ENCODE peak calls at places on chromosomes 1 and 21, in ten cellular contexts. One of them, this sample, is unnamed.

GRCh38 chr1:207866471-207867135 is 44.3 kb downstream of the CD34 start:
- DNase-seq in DMS 273 treated with DMSO at 0.1 percent for 48 hours: no peak
- DNase-seq in mucosa of gallbladder: peak; percentile 80
- DNase-seq in GM13976: no peak
- DNase-seq in K562: no peak
- DNase-seq in ACHN: no peak
- DNase-seq in astrocyte of the hippocampus: no peak
- DNase-seq in NCI-H1105 treated with DMSO at 0.1 percent for 48 hours: no peak
- DNase-seq in activated CD8-positive, alpha-beta memory T cell treated with anti-CD3 and anti-CD28 coated beads for 48 hours: no peak
- DNase-seq in NCI-H748 treated with DMSO at 0.1 percent for 48 hours: no peak
- DNase-seq in this sample: no peak

GRCh38 chr1:17128361-17128760 is 9.1 kb upstream of the PADI2 start:
- DNase-seq in DMS 273 treated with DMSO at 0.1 percent for 48 hours: no peak
- DNase-seq in mucosa of gallbladder: peak; percentile 40
- DNase-seq in GM13976: no peak
- DNase-seq in K562: no peak
- DNase-seq in ACHN: peak; percentile 95
- DNase-seq in astrocyte of the hippocampus: peak; percentile 96
- DNase-seq in NCI-H1105 treated with DMSO at 0.1 percent for 48 hours: no peak
- DNase-seq in activated CD8-positive, alpha-beta memory T cell treated with anti-CD3 and anti-CD28 coated beads for 48 hours: no peak
- DNase-seq in NCI-H748 treated with DMSO at 0.1 percent for 48 hours: no peak
- DNase-seq in this sample: no peak

GRCh38 chr1:232437510-232437909 is 192.4 kb downstream of the SIPA1L2 start:
- DNase-seq in DMS 273 treated with DMSO at 0.1 percent for 48 hours: no peak
- DNase-seq in mucosa of gallbladder: no peak
- DNase-seq in GM13976: no peak
- DNase-seq in K562: no peak
- DNase-seq in ACHN: no peak
- DNase-seq in astrocyte of the hippocampus: no peak
- DNase-seq in NCI-H1105 treated with DMSO at 0.1 percent for 48 hours: no peak
- DNase-seq in activated CD8-positive, alpha-beta memory T cell treated with anti-CD3 and anti-CD28 coated beads for 48 hours: no peak
- DNase-seq in NCI-H748 treated with DMSO at 0.1 percent for 48 hours: no peak
- DNase-seq in this sample: no peak

GRCh38 chr1:186404454-186405051 is 28.9 kb downstream of the ODR4 start:
- DNase-seq in DMS 273 treated with DMSO at 0.1 percent for 48 hours: no peak
- DNase-seq in mucosa of gallbladder: no peak
- DNase-seq in GM13976: peak; percentile 50
- DNase-seq in K562: peak; percentile 52
- DNase-seq in ACHN: peak; percentile 57
- DNase-seq in astrocyte of the hippocampus: peak; percentile 44
- DNase-seq in NCI-H1105 treated with DMSO at 0.1 percent for 48 hours: no peak
- DNase-seq in activated CD8-positive, alpha-beta memory T cell treated with anti-CD3 and anti-CD28 coated beads for 48 hours: no peak
- DNase-seq in NCI-H748 treated with DMSO at 0.1 percent for 48 hours: peak; percentile 48
- DNase-seq in this sample: no peak

GRCh38 chr1:53430256-53430655 is 28.9 kb upstream of the DMRTB1 start:
- DNase-seq in DMS 273 treated with DMSO at 0.1 percent for 48 hours: no peak
- DNase-seq in mucosa of gallbladder: no peak
- DNase-seq in GM13976: no peak
- DNase-seq in K562: no peak
- DNase-seq in ACHN: no peak
- DNase-seq in astrocyte of the hippocampus: no peak
- DNase-seq in NCI-H1105 treated with DMSO at 0.1 percent for 48 hours: no peak
- DNase-seq in activated CD8-positive, alpha-beta memory T cell treated with anti-CD3 and anti-CD28 coated beads for 48 hours: no peak
- DNase-seq in NCI-H748 treated with DMSO at 0.1 percent for 48 hours: no peak
- DNase-seq in this sample: no peak

GRCh38 chr1:203271018-203271743 is 34.1 kb upstream of the BTG2 start:
- DNase-seq in DMS 273 treated with DMSO at 0.1 percent for 48 hours: peak; percentile 24
- DNase-seq in mucosa of gallbladder: peak; percentile 82
- DNase-seq in GM13976: peak; percentile 64
- DNase-seq in K562: peak; percentile 68
- DNase-seq in ACHN: no peak
- DNase-seq in astrocyte of the hippocampus: peak; percentile 77
- DNase-seq in NCI-H1105 treated with DMSO at 0.1 percent for 48 hours: no peak
- DNase-seq in activated CD8-positive, alpha-beta memory T cell treated with anti-CD3 and anti-CD28 coated beads for 48 hours: no peak
- DNase-seq in NCI-H748 treated with DMSO at 0.1 percent for 48 hours: no peak
- DNase-seq in this sample: peak; percentile 56

GRCh38 chr1:204384636-204385354 is 25.1 kb upstream of the PLEKHA6 start:
- DNase-seq in DMS 273 treated with DMSO at 0.1 percent for 48 hours: no peak
- DNase-seq in mucosa of gallbladder: peak; percentile 39
- DNase-seq in GM13976: no peak
- DNase-seq in K562: no peak
- DNase-seq in ACHN: peak; percentile 77
- DNase-seq in astrocyte of the hippocampus: peak; percentile 81
- DNase-seq in NCI-H1105 treated with DMSO at 0.1 percent for 48 hours: peak; percentile 23
- DNase-seq in activated CD8-positive, alpha-beta memory T cell treated with anti-CD3 and anti-CD28 coated beads for 48 hours: no peak
- DNase-seq in NCI-H748 treated with DMSO at 0.1 percent for 48 hours: no peak
- DNase-seq in this sample: no peak

GRCh38 chr1:232726048-232726779 is 79.0 kb upstream of the MAP10 start:
- DNase-seq in DMS 273 treated with DMSO at 0.1 percent for 48 hours: no peak
- DNase-seq in mucosa of gallbladder: no peak
- DNase-seq in GM13976: no peak
- DNase-seq in K562: no peak
- DNase-seq in ACHN: no peak
- DNase-seq in astrocyte of the hippocampus: peak; percentile 70
- DNase-seq in NCI-H1105 treated with DMSO at 0.1 percent for 48 hours: no peak
- DNase-seq in activated CD8-positive, alpha-beta memory T cell treated with anti-CD3 and anti-CD28 coated beads for 48 hours: no peak
- DNase-seq in NCI-H748 treated with DMSO at 0.1 percent for 48 hours: no peak
- DNase-seq in this sample: no peak

GRCh38 chr1:101520302-101520701 is 283.5 kb downstream of the S1PR1 start:
- DNase-seq in DMS 273 treated with DMSO at 0.1 percent for 48 hours: peak; percentile 8
- DNase-seq in mucosa of gallbladder: no peak
- DNase-seq in GM13976: peak; percentile 32
- DNase-seq in K562: peak; percentile 21
- DNase-seq in ACHN: peak; percentile 43
- DNase-seq in astrocyte of the hippocampus: peak; percentile 66
- DNase-seq in NCI-H1105 treated with DMSO at 0.1 percent for 48 hours: peak; percentile 78
- DNase-seq in activated CD8-positive, alpha-beta memory T cell treated with anti-CD3 and anti-CD28 coated beads for 48 hours: no peak
- DNase-seq in NCI-H748 treated with DMSO at 0.1 percent for 48 hours: peak; percentile 48
- DNase-seq in this sample: no peak

GRCh38 chr21:21715286-21715969 is 717.2 kb downstream of the NCAM2 start:
- DNase-seq in DMS 273 treated with DMSO at 0.1 percent for 48 hours: no peak
- DNase-seq in mucosa of gallbladder: no peak
- DNase-seq in GM13976: no peak
- DNase-seq in K562: no peak
- DNase-seq in ACHN: peak; percentile 42
- DNase-seq in astrocyte of the hippocampus: peak; percentile 91
- DNase-seq in NCI-H1105 treated with DMSO at 0.1 percent for 48 hours: no peak
- DNase-seq in activated CD8-positive, alpha-beta memory T cell treated with anti-CD3 and anti-CD28 coated beads for 48 hours: no peak
- DNase-seq in NCI-H748 treated with DMSO at 0.1 percent for 48 hours: no peak
- DNase-seq in this sample: no peak

GRCh38 chr1:189616893-189617292 is 860.8 kb downstream of the BRINP3 start:
- DNase-seq in DMS 273 treated with DMSO at 0.1 percent for 48 hours: no peak
- DNase-seq in mucosa of gallbladder: no peak
- DNase-seq in GM13976: no peak
- DNase-seq in K562: no peak
- DNase-seq in ACHN: peak; percentile 84
- DNase-seq in astrocyte of the hippocampus: peak; percentile 20
- DNase-seq in NCI-H1105 treated with DMSO at 0.1 percent for 48 hours: no peak
- DNase-seq in activated CD8-positive, alpha-beta memory T cell treated with anti-CD3 and anti-CD28 coated beads for 48 hours: no peak
- DNase-seq in NCI-H748 treated with DMSO at 0.1 percent for 48 hours: no peak
- DNase-seq in this sample: no peak